ENCODE peak calls at places on chromosomes 2 and 18, in six cellular contexts. N is lung; P is PC-3; Q is uterus; F is CD8-positive, alpha-beta T cell; G is dorsolateral prefrontal cortex. W is an unnamed sample.

GRCh38 chr2:102915128-102915527 is 153.3 kb downstream of the TMEM182 start:
- DNase-seq in N (no peak), P (peak; percentile 78), Q (no peak), F (no peak), G (no peak), W (no peak)

GRCh38 chr2:74304332-74305148 is 38.7 kb downstream of the SLC4A5 start:
- DNase-seq in N (no peak), P (no peak), Q (no peak), F (no peak), G (no peak), W (no peak)

GRCh38 chr18:50917021-50917420 is 38.1 kb downstream of the ME2 start:
- DNase-seq in N (no peak), P (peak; percentile 21), Q (no peak), F (no peak), G (no peak), W (no peak)

GRCh38 chr2:55809875-55810620 is 113.5 kb downstream of the EFEMP1 start:
- DNase-seq in N (peak; percentile 39), P (no peak), Q (peak; percentile 74), F (no peak), G (no peak), W (no peak)

GRCh38 chr2:241006412-241006811 is 8.0 kb downstream of the SNED1 start:
- DNase-seq in N (no peak), P (no peak), Q (no peak), F (no peak), G (no peak), W (no peak)

GRCh38 chr2:216211141-216211540 is 102.0 kb downstream of the XRCC5 start:
- DNase-seq in N (no peak), P (no peak), Q (no peak), F (no peak), G (no peak), W (no peak)

GRCh38 chr2:164719996-164720941 is 99.0 kb upstream of the GRB14 start:
- DNase-seq in N (no peak), P (no peak), Q (no peak), F (no peak), G (no peak), W (no peak)

GRCh38 chr2:26477911-26478253 is at the start of gene OTOF:
- DNase-seq in N (no peak), P (peak; percentile 14), Q (peak; percentile 29), F (no peak), G (no peak), W (no peak)

GRCh38 chr2:102703748-102704147 is 58.1 kb upstream of the TMEM182 start:
- DNase-seq in N (no peak), P (peak; percentile 62), Q (no peak), F (no peak), G (no peak), W (no peak)

GRCh38 chr2:41928593-41928992 is 119.2 kb upstream of the PKDCC start:
- DNase-seq in N (no peak), P (peak; percentile 89), Q (no peak), F (no peak), G (no peak), W (no peak)

GRCh38 chr2:112883669-112884068 is 27.3 kb upstream of the IL37 start:
- DNase-seq in N (no peak), P (no peak), Q (no peak), F (no peak), G (no peak), W (no peak)

GRCh38 chr2:113277474-113278072 is 1.1 kb downstream of the PAX8 start:
- DNase-seq in N (no peak), P (no peak), Q (no peak), F (no peak), G (no peak), W (no peak)

GRCh38 chr18:10453885-10454772 is at the start of gene APCDD1:
- DNase-seq in N (peak; percentile 67), P (no peak), Q (peak; percentile 88), F (no peak), G (peak; percentile 64), W (peak; percentile 88)

GRCh38 chr2:136115183-136115751 is 2.7 kb downstream of the CXCR4 start:
- DNase-seq in N (no peak), P (no peak), Q (no peak), F (no peak), G (no peak), W (no peak)

GRCh38 chr2:44246840-44247369 is 28.4 kb upstream of the SLC3A1 start:
- DNase-seq in N (no peak), P (no peak), Q (no peak), F (no peak), G (no peak), W (no peak)

GRCh38 chr2:35873921-35874320 is 481.7 kb upstream of the CRIM1 start:
- DNase-seq in N (no peak), P (peak; percentile 12), Q (no peak), F (no peak), G (no peak), W (no peak)

GRCh38 chr18:54845788-54846187 is 17.5 kb downstream of the RAB27B start:
- DNase-seq in N (no peak), P (peak; percentile 30), Q (no peak), F (no peak), G (no peak), W (no peak)

GRCh38 chr2:216777637-216778273 is 82.1 kb downstream of the TNP1 start:
- DNase-seq in N (no peak), P (peak; percentile 92), Q (no peak), F (no peak), G (no peak), W (no peak)

GRCh38 chr2:101854877-101855276 is 136.9 kb upstream of the IL1R2 start:
- DNase-seq in N (no peak), P (no peak), Q (no peak), F (no peak), G (no peak), W (no peak)

GRCh38 chr2:37523861-37524362 is 147.5 kb downstream of the CDC42EP3 start:
- DNase-seq in N (peak; percentile 50), P (no peak), Q (peak; percentile 56), F (no peak), G (no peak), W (no peak)

GRCh38 chr2:112787294-112787693 is 3.0 kb upstream of the IL1A start:
- DNase-seq in N (no peak), P (peak; percentile 53), Q (no peak), F (no peak), G (no peak), W (no peak)

GRCh38 chr2:222731183-222731582 is 59.7 kb downstream of the MOGAT1 start:
- DNase-seq in N (no peak), P (no peak), Q (no peak), F (no peak), G (no peak), W (no peak)

GRCh38 chr18:48841381-48842258 is 109.1 kb downstream of the SMAD7 start:
- DNase-seq in N (peak; percentile 55), P (no peak), Q (no peak), F (no peak), G (no peak), W (peak; percentile 95)

GRCh38 chr2:83565231-83566025 is 893.7 kb downstream of the SUCLG1 start:
- DNase-seq in N (no peak), P (no peak), Q (no peak), F (no peak), G (no peak), W (no peak)

GRCh38 chr2:153101187-153101586 is 377.4 kb downstream of the RPRM start:
- DNase-seq in N (no peak), P (no peak), Q (no peak), F (no peak), G (no peak), W (no peak)

GRCh38 chr2:153109793-153110192 is 368.8 kb downstream of the RPRM start:
- DNase-seq in N (no peak), P (no peak), Q (no peak), F (no peak), G (no peak), W (no peak)

GRCh38 chr2:153105829-153106578 is 372.6 kb downstream of the RPRM start:
- DNase-seq in N (no peak), P (no peak), Q (no peak), F (no peak), G (no peak), W (no peak)

GRCh38 chr2:153110477-153110876 is 368.1 kb downstream of the RPRM start:
- DNase-seq in N (no peak), P (no peak), Q (no peak), F (no peak), G (no peak), W (no peak)

DNA sequence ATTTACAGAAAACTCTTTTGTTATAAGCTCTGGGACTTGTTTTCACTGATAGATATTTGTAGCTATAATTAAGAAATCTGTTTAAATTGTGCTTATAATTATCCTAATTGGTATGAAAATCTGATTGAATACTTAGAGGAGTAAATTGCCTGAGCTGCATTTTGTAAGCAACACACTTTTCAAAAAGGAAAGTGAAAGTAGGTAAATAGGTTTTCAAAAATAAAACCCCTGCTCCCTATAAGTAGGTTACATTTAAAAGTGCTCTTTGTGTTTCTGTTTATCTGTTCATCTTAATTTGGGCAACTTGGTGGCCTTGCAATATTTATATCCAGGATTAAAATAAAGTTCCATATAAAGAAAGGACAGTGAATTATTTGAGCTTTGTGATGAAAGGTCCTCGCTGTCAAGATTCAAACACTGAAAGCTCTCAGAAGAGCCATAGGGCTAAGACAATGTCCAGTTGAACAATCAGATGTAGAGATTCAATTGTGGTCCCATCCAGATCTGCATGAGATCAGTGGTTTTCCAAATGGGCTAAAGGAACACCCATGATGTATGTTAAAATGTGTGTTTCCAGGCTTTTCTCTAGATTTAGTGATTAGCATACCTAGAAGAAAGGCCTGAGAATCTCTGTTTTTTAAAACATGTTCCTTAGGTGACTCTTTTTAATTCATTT is 371.6 kb downstream of the RPRM start:
- DNase-seq in N (no peak), P (no peak), Q (no peak), F (no peak), G (no peak), W (no peak)
- H3K4me3 ChIP-seq in N (no peak overlapping the region), P (no peak overlapping the region), Q (no peak overlapping the region), F (no peak overlapping the region), G (peak overlapping the region; percentile 38), W (no peak overlapping the region)

GRCh38 chr2:227285741-227286140 is 39.3 kb upstream of the MFF start:
- DNase-seq in N (no peak), P (no peak), Q (no peak), F (no peak), G (no peak), W (no peak)
- TF ChIP-seq CTCF in N (no peak), P (no peak), Q (no peak), F (no peak), G (no peak), W (no peak)

GRCh38 chr2:147846382-147847081 is 1.7 kb downstream of the ACVR2A start:
- DNase-seq in N (no peak), P (peak; percentile 22), Q (no peak), F (no peak), G (no peak), W (no peak)
- H3K4me3 ChIP-seq in N (no peak overlapping the region), P (peak overlapping the region; percentile 94), Q (peak overlapping the region; percentile 91), F (no peak overlapping the region), G (peak overlapping the region; percentile 87), W (peak overlapping the region; percentile 82)

GRCh38 chr2:239156516-239157265 is 244.1 kb downstream of the HDAC4 start:
- DNase-seq in N (no peak), P (no peak), Q (peak; percentile 11), F (no peak), G (peak; percentile 15), W (peak; percentile 62)

GRCh38 chr2:239157269-239157668 is 243.6 kb downstream of the HDAC4 start:
- DNase-seq in N (no peak), P (no peak), Q (peak; percentile 10), F (no peak), G (peak; percentile 17), W (peak; percentile 52)

GRCh38 chr2:239155806-239156480 is 244.9 kb downstream of the HDAC4 start:
- DNase-seq in N (no peak), P (no peak), Q (peak; percentile 7), F (no peak), G (peak; percentile 18), W (peak; percentile 46)

GRCh38 chr2:239153806-239154591 is 246.8 kb downstream of the HDAC4 start:
- DNase-seq in N (no peak), P (no peak), Q (peak; percentile 11), F (no peak), G (peak; percentile 10), W (peak; percentile 59)

GRCh38 chr2:239154971-239155805 is 245.6 kb downstream of the HDAC4 start:
- DNase-seq in N (no peak), P (no peak), Q (peak; percentile 13), F (no peak), G (peak; percentile 59), W (peak; percentile 61)
- TF ChIP-seq CTCF in N (no peak), P (no peak), Q (no peak), F (no peak), G (no peak), W (no peak)